ENCODE peak calls at places on chromosome 1, in nine cellular contexts. Z is IMR-90, A is fibroblast of lung, Q is colonic mucosa, X is HFF-Myc, R is tibial nerve, T is pancreas, U is uterus, D is upper lobe of right lung. J is an unnamed sample.

GRCh38 chr1:32997381-32997891 is 32.8 kb upstream of the RNF19B start:
- DNase-seq in Q (no peak), X (no peak), T (no peak), D (no peak), U (no peak), R (no peak), A (peak; percentile 95), Z (peak; percentile 93), J (no peak)

GRCh38 chr1:152348447-152348846 is 11.4 kb downstream of the FLG2 start:
- DNase-seq in A (no peak), U (no peak), Z (no peak), D (no peak), Q (no peak), R (no peak), T (no peak), X (no peak), J (no peak)

GRCh38 chr1:147073062-147073432 is 99.2 kb downstream of the PRKAB2 start:
- DNase-seq in Z (no peak), D (no peak), A (no peak), U (no peak), Q (no peak), X (no peak), T (no peak), R (no peak), J (no peak)

GRCh38 chr1:226095286-226095685 is 32.8 kb downstream of the H3-3A start:
- DNase-seq in Q (no peak), D (peak; percentile 29), T (no peak), X (no peak), Z (no peak), A (no peak), U (no peak), R (no peak), J (no peak)

GRCh38 chr1:245197911-245198379 is 43.2 kb downstream of the KIF26B start:
- DNase-seq in A (peak; percentile 89), X (peak; percentile 40), T (no peak), U (no peak), Z (peak; percentile 79), R (no peak), D (no peak), Q (no peak), J (no peak)

GRCh38 chr1:218529691-218530310 is 184.7 kb downstream of the TGFB2 start:
- DNase-seq in U (no peak), R (no peak), Q (no peak), T (no peak), Z (peak; percentile 23), X (no peak), D (no peak), A (peak; percentile 51), J (no peak)

GRCh38 chr1:214234635-214235025 is 46.3 kb upstream of the SMYD2 start:
- DNase-seq in D (no peak), R (no peak), A (no peak), Q (no peak), U (no peak), X (no peak), Z (peak; percentile 25), T (no peak), J (no peak)

GRCh38 chr1:101203812-101204540 is 32.8 kb upstream of the S1PR1 start:
- DNase-seq in X (no peak), Q (no peak), A (peak; percentile 65), U (no peak), Z (peak; percentile 70), T (no peak), R (no peak), D (no peak), J (no peak)

GRCh38 chr1:182206628-182207239 is 145.2 kb upstream of the ZNF648 start:
- DNase-seq in D (no peak), T (no peak), A (no peak), X (no peak), Z (no peak), Q (peak; percentile 46), R (peak; percentile 86), U (peak; percentile 77), J (no peak)

GRCh38 chr1:68812295-68812694 is 315.4 kb upstream of the DEPDC1 start:
- DNase-seq in D (no peak), Q (no peak), X (no peak), R (no peak), U (no peak), A (no peak), T (no peak), Z (no peak), J (no peak)

GRCh38 chr1:185813401-185813979 is 79.3 kb downstream of the HMCN1 start:
- DNase-seq in R (peak; percentile 66), Z (peak; percentile 73), U (no peak), Q (peak; percentile 41), X (peak; percentile 50), A (peak; percentile 56), D (no peak), T (no peak), J (no peak)

GRCh38 chr1:184514447-184514846 is 127.6 kb downstream of the C1orf21 start:
- DNase-seq in T (no peak), A (no peak), Z (peak; percentile 11), U (no peak), Q (no peak), R (no peak), X (no peak), D (no peak), J (no peak)

GRCh38 chr1:52056110-52056936 is at the start of gene BTF3L4:
- DNase-seq in D (peak; percentile 98), Z (peak; percentile 89), X (peak; percentile 72), T (peak; percentile 94), R (peak; percentile 92), U (peak; percentile 90), Q (peak; percentile 96), A (peak; percentile 90), J (peak; percentile 98)
- TF ChIP-seq CTCF in D (peak; percentile 8), Z (no peak), X (no peak), T (no peak), R (no peak), U (no peak), Q (no peak), A (no peak), J (peak; percentile 29)

GRCh38 chr1:27571439-27572018 is 32.4 kb downstream of the AHDC1 start:
- DNase-seq in Q (no peak), U (peak; percentile 69), T (peak; percentile 76), Z (no peak), D (no peak), A (no peak), R (no peak), X (no peak), J (no peak)

GRCh38 chr1:27569088-27569459 is 34.9 kb downstream of the AHDC1 start:
- DNase-seq in U (no peak), Z (no peak), D (no peak), X (no peak), A (no peak), R (no peak), Q (no peak), T (no peak), J (no peak)

GRCh38 chr1:27570823-27571222 is 33.1 kb downstream of the AHDC1 start:
- DNase-seq in Q (no peak), U (no peak), Z (no peak), D (no peak), A (no peak), X (no peak), T (peak; percentile 46), R (no peak), J (no peak)

GRCh38 chr1:27569506-27570382 is 34.2 kb downstream of the AHDC1 start:
- DNase-seq in R (no peak), X (no peak), Q (no peak), T (peak; percentile 42), Z (no peak), U (no peak), D (no peak), A (no peak), J (no peak)

GRCh38 chr1:27570383-27570755 is 33.6 kb downstream of the AHDC1 start:
- DNase-seq in Z (no peak), X (no peak), T (no peak), D (no peak), A (no peak), U (peak; percentile 45), R (no peak), Q (no peak), J (no peak)
- H3K4me3 ChIP-seq in Z (no peak overlapping the region), X (no peak overlapping the region), T (no peak overlapping the region), D (no peak overlapping the region), A (no peak overlapping the region), U (no peak overlapping the region), R (no peak overlapping the region), Q (no peak overlapping the region), J (no peak overlapping the region)

DNA sequence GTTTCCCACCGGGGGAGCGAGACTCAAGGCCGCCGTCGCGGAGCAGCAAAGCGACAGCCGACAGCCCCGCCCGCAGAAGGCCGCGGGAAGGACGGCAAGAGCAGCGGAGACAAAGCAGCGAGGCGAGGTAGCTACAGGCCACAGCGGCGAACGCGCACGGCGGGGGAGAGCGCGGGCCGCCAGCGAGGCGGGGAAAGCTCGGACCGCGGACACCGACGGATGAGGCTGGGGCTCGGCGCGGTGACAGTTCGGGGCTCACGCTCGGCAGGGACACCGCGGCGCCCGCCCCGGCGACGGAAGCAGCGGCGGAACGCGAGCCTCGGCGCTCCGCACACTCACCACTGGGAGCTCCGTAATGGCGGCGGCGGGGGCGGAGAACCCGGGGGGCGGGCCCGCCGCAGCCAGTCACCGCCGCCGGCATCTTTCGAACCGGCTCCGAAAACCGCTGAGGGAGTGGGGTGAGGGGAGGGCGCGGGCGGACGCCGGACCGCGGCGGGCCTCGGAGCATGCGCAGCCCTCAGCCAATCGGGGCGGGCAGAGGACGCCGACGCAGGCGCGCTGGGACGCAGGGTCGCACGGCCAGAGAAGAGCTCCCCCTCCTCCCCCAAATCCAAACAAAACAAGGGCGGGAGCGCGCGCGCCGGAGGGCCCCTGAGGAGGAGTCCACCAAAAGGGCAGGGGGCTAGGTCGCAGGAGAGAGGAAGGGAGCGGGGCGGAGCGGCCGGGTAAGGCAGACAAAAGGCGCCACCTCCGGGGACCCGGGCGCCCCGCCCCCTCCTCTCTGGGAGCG is 602 bp downstream of the HP1BP3 start:
- DNase-seq in T (peak; percentile 96), U (peak; percentile 96), D (peak; percentile 98), X (peak; percentile 71), A (peak; percentile 89), R (peak; percentile 85), Z (peak; percentile 92), Q (peak; percentile 92), J (peak; percentile 86)
- TF ChIP-seq CTCF in T (no peak), U (no peak), D (no peak), X (no peak), A (no peak), R (no peak), Z (peak; percentile 0), Q (no peak), J (peak; percentile 36)

GRCh38 chr1:34928066-34928864 is 1.2 kb downstream of the DLGAP3 start:
- DNase-seq in D (no peak), R (no peak), Q (peak; percentile 13), T (no peak), A (no peak), X (no peak), U (no peak), Z (no peak), J (peak; percentile 60)
- H3K4me3 ChIP-seq in D (no peak overlapping the region), R (no peak overlapping the region), Q (no peak overlapping the region), T (no peak overlapping the region), A (no peak overlapping the region), X (no peak overlapping the region), U (no peak overlapping the region), Z (no peak overlapping the region), J (peak overlapping the region; percentile 50)

J was measured in dorsolateral prefrontal cortex.